ENCODE peak calls at places on chromosomes 13 and 19, in nine cellular contexts. T is hippocampal formation; Z is choroid plexus epithelial cell; G is right cardiac atrium; C is AG04449; J is Daoy; B is natural killer cell treated with Interleukin-12 subunit alpha and Interleukin-12 subunit beta and Interleukin-15 and Interleukin-18, amount 100 ng/mL, for 72 hours; H is BE2C; L is NCI-H1105. O is an unnamed sample.

GRCh38 chr19:49155830-49156346 is 692 bp upstream of the HRC start:
- DNase-seq in T (no peak), Z (no peak), G (no peak), C (no peak), J (no peak), B (no peak), H (no peak), L (no peak), O (no peak)

GRCh38 chr19:51439021-51439465 is 19.2 kb downstream of the SIGLEC8 start:
- DNase-seq in T (no peak), Z (peak), G (no peak), C (no peak), J (no peak), B (no peak), H (no peak), L (no peak), O (no peak)

GRCh38 chr13:40780822-40781401 is 8.5 kb upstream of the SLC25A15 start:
- DNase-seq in T (no peak), Z (peak), G (no peak), C (no peak), J (peak), B (no peak), H (peak), L (no peak), O (no peak)

GRCh38 chr19:10009269-10009665 is 1.0 kb downstream of the COL5A3 start:
- DNase-seq in T (no peak), Z (peak), G (peak), C (no peak), J (peak), B (no peak), H (no peak), L (no peak), O (no peak)

GRCh38 chr13:92103673-92104296 is 705.4 kb downstream of the GPC5 start:
- DNase-seq in T (no peak), Z (peak), G (no peak), C (no peak), J (no peak), B (no peak), H (no peak), L (no peak), O (no peak)

GRCh38 chr19:45872095-45872919 is 8.2 kb downstream of the FOXA3 start:
- DNase-seq in T (no peak), Z (no peak), G (no peak), C (no peak), J (no peak), B (no peak), H (no peak), L (no peak), O (no peak)

GRCh38 chr13:63408227-63409202 is 1992.9 kb upstream of the PCDH20 start:
- DNase-seq in T (no peak), Z (peak), G (no peak), C (no peak), J (no peak), B (no peak), H (peak), L (no peak), O (no peak)

GRCh38 chr19:27776020-27776419 is 1436.9 kb downstream of the UQCRFS1 start:
- DNase-seq in T (no peak), Z (peak), G (no peak), C (no peak), J (peak), B (no peak), H (peak), L (no peak), O (no peak)

GRCh38 chr19:31023038-31023437 is 326.2 kb downstream of the TSHZ3 start:
- DNase-seq in T (no peak), Z (no peak), G (no peak), C (no peak), J (no peak), B (no peak), H (no peak), L (no peak), O (no peak)

GRCh38 chr13:51585696-51586095 is 1.4 kb downstream of the WDFY2 start:
- DNase-seq in T (no peak), Z (peak), G (no peak), C (no peak), J (peak), B (no peak), H (no peak), L (no peak), O (peak)

GRCh38 chr19:17339088-17339741 is 1.9 kb downstream of the GTPBP3 start:
- DNase-seq in T (no peak), Z (no peak), G (peak), C (no peak), J (no peak), B (no peak), H (peak), L (no peak), O (no peak)

GRCh38 chr13:74134777-74135305 is 637 bp upstream of the KLF12 start:
- DNase-seq in T (no peak), Z (no peak), G (peak), C (no peak), J (peak), B (peak), H (peak), L (peak), O (no peak)

GRCh38 chr19:9917322-9917721 is 19.0 kb downstream of the OLFM2 start:
- DNase-seq in T (no peak), Z (peak), G (no peak), C (no peak), J (peak), B (no peak), H (peak), L (no peak), O (peak)

GRCh38 chr19:30686911-30687566 is 314.9 kb downstream of the ZNF536 start:
- DNase-seq in T (no peak), Z (no peak), G (no peak), C (no peak), J (no peak), B (no peak), H (no peak), L (no peak), O (no peak)

GRCh38 chr19:33445752-33446070 is 72.2 kb downstream of the CEBPG start:
- DNase-seq in T (no peak), Z (no peak), G (no peak), C (no peak), J (no peak), B (no peak), H (no peak), L (no peak), O (no peak)

GRCh38 chr13:93769607-93770006 is 543.0 kb downstream of the GPC6 start:
- DNase-seq in T (no peak), Z (no peak), G (no peak), C (no peak), J (no peak), B (no peak), H (no peak), L (no peak), O (no peak)

GRCh38 chr13:95298971-95299627 is 2.2 kb downstream of the ABCC4 start:
- DNase-seq in T (no peak), Z (peak), G (no peak), C (no peak), J (peak), B (no peak), H (no peak), L (no peak), O (no peak)

GRCh38 chr19:12606796-12607195 is 3.8 kb downstream of the ZNF490 start:
- DNase-seq in T (no peak), Z (no peak), G (no peak), C (no peak), J (no peak), B (no peak), H (no peak), L (no peak), O (no peak)